ENCODE peak calls at places on chromosomes 5 and 9, in nine cellular contexts. T, L, A, B, W, O, V, N and I are unnamed samples.

GRCh38 chr5:147037517-147038205 is 159.1 kb upstream of the PPP2R2B start:
- DNase-seq in T (peak; percentile 86), L (no peak), A (no peak), B (peak; percentile 50), W (no peak), O (no peak), V (no peak), N (no peak), I (no peak)

GRCh38 chr5:125559296-125559695 is 812.9 kb upstream of the ZNF608 start:
- DNase-seq in T (peak; percentile 97), L (no peak), A (no peak), B (peak; percentile 98), W (no peak), O (peak; percentile 25), V (no peak), N (no peak), I (no peak)

GRCh38 chr9:128902351-128903078 is 18.3 kb upstream of the PHYHD1 start:
- DNase-seq in T (no peak), L (no peak), A (no peak), B (no peak), W (no peak), O (peak; percentile 39), V (no peak), N (no peak), I (no peak)

GRCh38 chr5:151070449-151070848 is 10.4 kb downstream of the TNIP1 start:
- DNase-seq in T (no peak), L (no peak), A (no peak), B (no peak), W (no peak), O (no peak), V (no peak), N (no peak), I (no peak)

GRCh38 chr5:180155331-180155881 is 53.6 kb downstream of the RASGEF1C start:
- DNase-seq in T (no peak), L (no peak), A (no peak), B (no peak), W (no peak), O (no peak), V (no peak), N (no peak), I (no peak)

GRCh38 chr9:93216072-93216364 is 32.1 kb downstream of the WNK2 start:
- DNase-seq in T (no peak), L (no peak), A (no peak), B (no peak), W (no peak), O (no peak), V (no peak), N (no peak), I (no peak)

GRCh38 chr5:168552146-168552545 is 23.0 kb downstream of the FBLL1 start:
- DNase-seq in T (peak; percentile 99), L (peak; percentile 53), A (no peak), B (peak; percentile 95), W (no peak), O (no peak), V (no peak), N (no peak), I (no peak)

GRCh38 chr9:96574931-96575351 is 44.7 kb downstream of the CDC14B start:
- DNase-seq in T (no peak), L (no peak), A (no peak), B (peak; percentile 30), W (no peak), O (no peak), V (no peak), N (no peak), I (no peak)

GRCh38 chr9:37969558-37970300 is 65.8 kb upstream of the SLC25A51 start:
- DNase-seq in T (no peak), L (no peak), A (peak; percentile 53), B (no peak), W (no peak), O (no peak), V (no peak), N (no peak), I (no peak)

GRCh38 chr9:77020438-77021264 is 1.2 kb downstream of the FOXB2 start:
- DNase-seq in T (no peak), L (no peak), A (peak; percentile 62), B (no peak), W (peak; percentile 28), O (peak; percentile 36), V (no peak), N (peak; percentile 12), I (peak; percentile 26)

GRCh38 chr9:108444400-108445358 is 411.1 kb downstream of the ACTL7B start:
- DNase-seq in T (peak; percentile 91), L (no peak), A (no peak), B (peak; percentile 86), W (no peak), O (no peak), V (no peak), N (no peak), I (no peak)

GRCh38 chr5:120794121-120794520 is 330.0 kb downstream of the PRR16 start:
- DNase-seq in T (peak; percentile 45), L (no peak), A (no peak), B (no peak), W (no peak), O (no peak), V (no peak), N (no peak), I (no peak)

GRCh38 chr9:127683723-127684122 is 23.1 kb upstream of the CFAP157 start:
- DNase-seq in T (peak; percentile 80), L (no peak), A (no peak), B (peak; percentile 29), W (no peak), O (no peak), V (no peak), N (no peak), I (no peak)

GRCh38 chr5:181114844-181115778 is 15.9 kb downstream of the OR2V1 start:
- DNase-seq in T (peak; percentile 39), L (no peak), A (no peak), B (peak; percentile 8), W (no peak), O (no peak), V (no peak), N (no peak), I (no peak)

GRCh38 chr9:70406446-70406862 is 8.0 kb downstream of the KLF9 start:
- DNase-seq in T (peak; percentile 61), L (no peak), A (no peak), B (peak; percentile 71), W (no peak), O (no peak), V (no peak), N (no peak), I (peak; percentile 47)

GRCh38 chr5:128965011-128965637 is at the start of gene SLC27A6:
- DNase-seq in T (peak; percentile 8), L (peak; percentile 30), A (peak; percentile 51), B (peak; percentile 10), W (peak; percentile 45), O (no peak), V (no peak), N (peak; percentile 16), I (peak; percentile 76)

GRCh38 chr9:2142212-2142611 is 127.1 kb downstream of the SMARCA2 start:
- DNase-seq in T (no peak), L (no peak), A (no peak), B (no peak), W (no peak), O (no peak), V (no peak), N (no peak), I (no peak)

GRCh38 chr5:136613243-136613642 is 247.9 kb upstream of the TRPC7 start:
- DNase-seq in T (no peak), L (no peak), A (no peak), B (no peak), W (no peak), O (no peak), V (no peak), N (no peak), I (no peak)

GRCh38 chr9:100671811-100672305 is 94.0 kb downstream of the CAVIN4 start:
- DNase-seq in T (no peak), L (no peak), A (no peak), B (no peak), W (no peak), O (no peak), V (no peak), N (no peak), I (no peak)

GRCh38 chr5:143093452-143094086 is 309.9 kb downstream of the NR3C1 start:
- DNase-seq in T (no peak), L (no peak), A (no peak), B (no peak), W (no peak), O (no peak), V (no peak), N (no peak), I (no peak)
- TF ChIP-seq CTCF in T (no peak), L (no peak), A (no peak), B (no peak), W (no peak), O (no peak), V (no peak), N (no peak), I (no peak)

GRCh38 chr5:43401827-43402226 is 10.4 kb downstream of the CCL28 start:
- DNase-seq in T (peak; percentile 62), L (no peak), A (no peak), B (peak; percentile 23), W (no peak), O (no peak), V (no peak), N (no peak), I (no peak)
- TF ChIP-seq CTCF in T (peak; percentile 75), L (no peak), A (no peak), B (peak; percentile 52), W (no peak), O (no peak), V (no peak), N (peak; percentile 31), I (no peak)

DNA sequence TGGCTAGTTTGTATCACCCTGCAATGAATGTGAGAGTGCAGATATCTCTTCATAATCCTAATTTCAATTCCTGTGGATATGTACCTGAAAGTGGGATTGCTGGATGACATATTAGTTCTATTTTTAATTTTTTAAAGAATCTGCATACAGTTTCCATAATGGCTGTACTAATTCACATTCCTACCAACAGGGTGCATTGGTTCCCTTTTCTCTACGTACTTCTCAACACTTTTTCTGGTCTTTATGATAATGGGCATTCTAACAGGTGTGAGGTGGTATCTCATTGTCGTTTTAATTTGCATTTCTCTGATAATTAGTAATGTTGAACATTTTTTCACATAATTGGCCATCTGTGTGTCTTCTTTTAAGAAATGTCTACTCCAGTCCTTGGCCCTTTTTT is 927.5 kb downstream of the DTWD2 start:
- DNase-seq in T (no peak), L (no peak), A (no peak), B (no peak), W (no peak), O (no peak), V (no peak), N (no peak), I (no peak)
- TF ChIP-seq CTCF in T (no peak), L (no peak), A (no peak), B (no peak), W (peak; percentile 49), O (no peak), V (no peak), N (peak; percentile 55), I (no peak)

DNA sequence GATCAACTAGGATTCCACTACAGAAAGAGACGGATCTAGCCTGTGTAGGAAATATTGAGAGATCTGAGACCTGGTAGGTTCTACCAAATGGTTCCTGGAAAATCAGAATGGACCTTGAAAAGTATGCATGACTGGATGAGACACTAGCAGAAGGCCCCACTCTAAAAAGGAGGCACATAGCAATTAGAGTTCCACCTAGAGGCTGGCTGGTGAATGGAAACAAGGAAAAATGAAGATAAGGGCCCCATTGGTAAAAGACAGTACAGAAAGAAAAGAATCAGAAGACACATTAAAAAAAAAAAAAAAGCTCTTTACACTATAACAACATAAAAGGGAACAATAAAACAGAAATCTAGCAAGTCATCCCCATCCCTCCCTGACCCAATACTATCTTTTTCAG is 518.5 kb downstream of the NR2F1-AS1 start:
- DNase-seq in T (peak; percentile 58), L (no peak), A (no peak), B (peak; percentile 11), W (no peak), O (no peak), V (no peak), N (no peak), I (no peak)
- TF ChIP-seq CTCF in T (peak; percentile 55), L (no peak), A (no peak), B (no peak), W (no peak), O (no peak), V (no peak), N (peak; percentile 36), I (no peak)